ENCODE peak calls at places on chromosomes 2 and 18, in eight cellular contexts. Z is PC-9, T is HepG2, J is psoas muscle, W is RWPE2, M is GM06990, K is OCI-LY7, F is right lobe of liver. P is an unnamed sample. For H3K36me3, the result is how much of the 10 kb centered on the place peaks cover.

GRCh38 chr2:9145109-9145751 is 61.4 kb upstream of the ASAP2 start:
- DNase-seq in Z (peak), T (no peak), J (no peak), W (no peak), M (no peak), K (no peak), F (no peak), P (peak)

GRCh38 chr2:239171643-239172042 is 229.2 kb downstream of the HDAC4 start:
- DNase-seq in Z (no peak), T (no peak), J (no peak), W (no peak), M (no peak), K (no peak), F (no peak), P (no peak)

GRCh38 chr2:108968619-108969018 is 20.4 kb downstream of the EDAR start:
- DNase-seq in Z (peak), T (no peak), J (no peak), W (no peak), M (no peak), K (no peak), F (peak), P (no peak)

GRCh38 chr2:207215300-207215699 is 49.6 kb upstream of the KLF7 start:
- DNase-seq in Z (no peak), T (no peak), J (no peak), W (no peak), M (no peak), K (no peak), F (no peak), P (no peak)

GRCh38 chr2:96924775-96925747 is 55.2 kb upstream of the SEMA4C start:
- DNase-seq in Z (no peak), T (no peak), J (no peak), W (no peak), M (no peak), K (no peak), F (no peak), P (no peak)

GRCh38 chr2:163551974-163552373 is 183.8 kb downstream of the FIGN start:
- DNase-seq in Z (no peak), T (no peak), J (no peak), W (no peak), M (no peak), K (no peak), F (no peak), P (no peak)

GRCh38 chr2:218152777-218153176 is 14.0 kb downstream of the CXCR1 start:
- DNase-seq in Z (peak), T (no peak), J (no peak), W (peak), M (no peak), K (no peak), F (no peak), P (no peak)

GRCh38 chr2:109261906-109262631 is 133.1 kb downstream of the SH3RF3 start:
- DNase-seq in Z (no peak), T (no peak), J (no peak), W (no peak), M (no peak), K (no peak), F (no peak), P (no peak)

GRCh38 chr2:46229134-46230063 is 67.8 kb upstream of the EPAS1 start:
- DNase-seq in Z (no peak), T (peak), J (no peak), W (no peak), M (peak), K (no peak), F (no peak), P (no peak)

GRCh38 chr2:235514627-235515363 is 21.0 kb downstream of the AGAP1 start:
- DNase-seq in Z (no peak), T (peak), J (no peak), W (peak), M (no peak), K (no peak), F (peak), P (no peak)

DNA sequence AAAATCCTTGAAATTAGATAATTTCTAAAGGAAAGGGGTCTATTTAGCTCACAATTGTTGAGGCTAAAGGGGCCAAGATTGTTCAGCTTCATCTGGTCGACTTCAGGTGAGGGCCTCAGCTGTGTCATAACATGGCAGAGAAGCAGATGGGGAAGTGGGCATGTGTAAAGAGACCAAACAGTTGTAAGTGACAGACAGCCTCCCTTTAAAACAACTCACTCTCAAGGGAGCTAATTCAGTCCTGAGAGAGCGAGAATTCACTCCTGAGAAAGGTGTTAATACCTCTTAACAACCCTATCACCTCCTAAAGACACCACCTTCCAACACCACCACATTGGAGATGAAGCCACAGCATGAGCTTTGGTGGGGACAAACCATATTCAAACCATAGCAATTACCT is 62.4 kb downstream of the KCMF1 start:
- DNase-seq in Z (no peak), T (no peak), J (no peak), W (no peak), M (no peak), K (no peak), F (no peak), P (no peak)
- H3K36me3 ChIP-seq in Z (under half), T (half or more), J (half or more), W (half or more), M (under half), K (half or more), F (under half), P (under half)

DNA sequence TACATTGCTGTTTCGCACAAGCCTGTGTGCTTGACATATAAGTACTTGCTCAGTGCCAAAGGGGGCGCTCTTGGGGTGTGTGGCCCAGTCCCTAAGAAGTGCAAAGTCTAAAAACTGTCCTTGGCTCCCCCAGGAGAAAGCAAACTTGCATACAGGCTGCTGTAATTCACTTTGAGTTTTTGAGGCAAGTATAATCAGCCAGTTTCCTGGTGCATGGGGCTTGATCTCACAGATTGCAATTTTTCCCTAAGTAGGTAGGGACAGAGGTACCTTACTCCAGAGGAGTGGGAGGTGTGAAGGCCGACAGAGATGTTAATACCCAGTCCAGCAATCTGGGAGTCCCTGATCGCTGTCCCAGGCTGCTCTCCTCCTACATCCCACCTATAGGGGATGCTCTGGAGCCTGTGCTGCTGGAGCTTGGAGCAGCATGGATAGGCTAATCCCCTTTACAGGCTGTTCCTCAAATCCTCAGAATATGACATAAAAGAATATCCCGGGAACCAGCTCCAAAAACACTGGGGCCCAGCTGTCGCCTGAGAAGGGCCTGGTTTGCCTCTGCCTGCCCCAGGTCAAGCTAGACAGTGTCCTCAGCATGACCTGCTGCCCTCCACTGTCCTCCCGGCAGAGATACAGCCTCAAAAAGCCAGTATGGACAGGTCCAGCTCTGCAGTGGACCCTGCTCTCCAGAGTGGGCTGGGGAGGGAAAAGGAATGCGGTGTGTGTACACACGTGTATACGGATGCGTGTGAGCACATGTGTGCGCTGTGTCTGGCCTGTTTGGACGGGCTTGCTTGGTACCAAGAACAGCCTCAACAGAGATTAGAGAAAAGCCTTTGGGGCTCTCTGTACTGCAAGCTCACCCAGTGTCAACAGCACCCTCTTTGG is 136.6 kb upstream of the HAAO start:
- DNase-seq in Z (no peak), T (peak), J (no peak), W (no peak), M (no peak), K (peak), F (peak), P (no peak)
- TF ChIP-seq CTCF in Z (peak), T (peak), J (no peak), W (peak), M (no peak), K (peak), F (no peak), P (peak)

DNA sequence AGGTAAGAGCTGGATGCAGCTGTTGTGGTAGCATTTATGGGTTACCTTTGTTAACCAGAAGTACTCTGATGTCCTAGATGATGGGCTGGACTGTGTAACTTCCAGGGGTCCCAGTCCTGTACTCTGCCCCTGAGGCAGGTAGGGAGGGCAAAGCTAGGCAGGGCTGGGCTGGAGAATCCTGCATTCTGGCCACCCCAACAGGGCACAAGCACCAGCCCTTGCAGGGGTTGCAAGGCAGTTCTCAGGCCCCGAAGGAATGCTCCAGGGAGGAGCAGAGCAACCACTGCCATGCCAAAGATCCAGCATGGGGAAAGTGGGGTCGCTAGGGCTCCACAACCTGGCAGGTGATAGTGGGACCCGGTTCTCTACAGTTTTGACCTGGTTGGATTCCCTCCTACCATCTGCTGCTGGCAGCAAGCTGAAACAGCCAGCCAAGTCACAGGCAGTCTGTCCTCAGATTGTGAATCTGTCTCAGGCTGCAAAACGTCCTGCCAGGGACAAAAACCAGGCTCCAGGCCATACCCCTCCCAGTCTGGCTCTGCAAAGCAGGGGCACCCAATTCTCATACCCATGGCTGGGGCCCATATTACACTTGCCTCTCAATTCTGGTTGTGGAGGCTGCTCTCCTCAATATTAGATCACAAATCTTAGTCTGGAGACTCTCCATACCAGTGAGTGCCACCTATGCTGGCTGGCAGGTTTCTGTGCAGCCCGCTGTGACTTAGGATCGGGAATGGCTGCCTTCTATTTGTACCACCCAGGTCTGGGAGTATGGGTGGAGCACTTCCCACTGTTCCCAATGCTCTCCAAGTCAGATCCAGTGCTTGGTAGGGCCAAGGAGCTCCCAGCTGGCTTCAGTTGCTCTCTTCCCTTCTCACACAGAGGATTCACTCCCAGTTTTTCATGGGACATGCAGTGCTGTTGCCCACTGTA is 61.1 kb downstream of the SMCHD1 start:
- DNase-seq in Z (no peak), T (no peak), J (peak), W (no peak), M (no peak), K (no peak), F (no peak), P (no peak)
- H3K36me3 ChIP-seq in Z (under half), T (half or more), J (half or more), W (half or more), M (under half), K (half or more), F (under half), P (under half)

GRCh38 chr2:158095912-158096311 is 5.8 kb upstream of the UPP2 start:
- DNase-seq in Z (no peak), T (peak), J (no peak), W (no peak), M (no peak), K (no peak), F (no peak), P (no peak)
- TF ChIP-seq CTCF in Z (no peak), T (peak), J (no peak), W (no peak), M (no peak), K (no peak), F (peak), P (no peak)

DNA sequence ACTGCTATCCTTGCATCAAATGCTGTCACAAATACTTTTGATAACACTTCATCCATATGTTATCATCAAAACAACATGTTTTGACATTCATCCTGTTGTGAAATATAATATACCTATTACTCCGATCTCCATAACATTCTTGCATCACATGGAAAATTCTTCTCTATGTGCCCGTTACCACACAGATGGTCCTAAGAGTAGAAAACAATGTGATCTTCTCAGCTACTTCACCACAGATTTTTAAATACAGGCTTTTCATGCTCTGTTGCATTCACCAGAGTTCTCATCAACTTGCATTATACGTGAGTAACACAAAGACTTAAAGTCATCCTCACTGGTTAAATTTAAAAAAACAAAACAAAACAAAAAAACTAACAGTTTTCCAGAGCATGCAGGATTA is 1603.3 kb upstream of the ZEB2 start:
- DNase-seq in Z (no peak), T (no peak), J (no peak), W (no peak), M (no peak), K (no peak), F (no peak), P (no peak)
- H3K36me3 ChIP-seq in Z (under half), T (under half), J (under half), W (under half), M (under half), K (under half), F (under half), P (under half)

GRCh38 chr18:44899832-44900231 is 219.1 kb downstream of the SETBP1 start:
- DNase-seq in Z (no peak), T (no peak), J (no peak), W (no peak), M (no peak), K (no peak), F (no peak), P (no peak)
- TF ChIP-seq CTCF in Z (peak), T (no peak), J (no peak), W (no peak), M (no peak), K (peak), F (no peak), P (no peak)

DNA sequence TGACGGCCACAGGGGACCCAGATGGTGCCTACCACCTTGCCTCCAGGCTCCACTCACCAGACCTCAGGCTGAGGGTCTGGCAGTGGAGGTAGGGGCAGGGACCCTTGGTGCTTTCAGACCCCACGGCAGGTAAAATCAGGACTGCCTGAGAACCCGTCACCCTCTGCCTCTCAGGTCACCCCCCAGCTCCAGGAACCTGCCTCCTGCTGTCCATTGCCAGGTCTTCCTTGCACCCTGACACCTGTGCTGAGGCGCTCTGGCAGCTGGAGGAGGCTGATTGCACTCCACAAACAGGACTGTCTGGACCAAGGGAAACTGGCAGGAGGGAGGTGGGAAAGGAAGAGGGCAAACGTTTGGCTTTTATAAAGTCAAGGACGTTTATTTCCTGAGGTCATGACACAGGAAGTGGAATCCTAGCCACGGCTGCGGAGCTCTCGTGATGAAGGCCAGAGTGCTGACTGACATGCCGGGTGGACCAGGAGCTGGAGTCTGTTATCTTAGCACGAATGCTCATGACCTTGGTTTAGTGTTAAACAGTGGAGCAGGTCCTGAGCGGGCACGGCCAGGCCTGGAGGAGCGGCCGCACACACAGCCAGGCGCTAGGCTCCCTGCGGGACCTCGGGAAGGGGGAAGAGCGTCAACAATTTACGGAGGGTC is 40.5 kb downstream of the ANO7 start:
- DNase-seq in Z (no peak), T (peak), J (no peak), W (no peak), M (no peak), K (no peak), F (no peak), P (no peak)
- H3K36me3 ChIP-seq in Z (under half), T (half or more), J (half or more), W (half or more), M (half or more), K (half or more), F (under half), P (half or more)

DNA sequence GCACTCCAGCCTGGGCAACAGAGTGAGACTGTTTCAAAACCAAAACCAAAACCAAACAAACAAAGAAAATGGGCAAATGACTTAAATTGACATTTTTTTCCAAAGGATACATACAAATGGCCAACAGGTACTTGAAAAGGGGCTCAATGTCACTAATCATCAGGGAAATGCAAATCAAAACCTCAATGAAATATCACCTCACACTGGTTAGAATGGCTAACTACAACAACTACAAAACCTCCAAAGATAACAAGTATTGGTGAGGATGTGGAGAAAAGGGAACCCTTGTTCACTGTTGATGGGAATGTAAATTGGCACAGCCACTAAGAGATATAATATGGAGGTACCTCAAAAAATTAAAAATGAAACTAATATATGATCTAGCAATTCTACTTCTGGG is 213.2 kb upstream of the HS6ST1 start:
- DNase-seq in Z (no peak), T (no peak), J (no peak), W (no peak), M (no peak), K (no peak), F (no peak), P (no peak)
- TF ChIP-seq CTCF in Z (peak), T (peak), J (no peak), W (peak), M (peak), K (peak), F (peak), P (peak)

DNA sequence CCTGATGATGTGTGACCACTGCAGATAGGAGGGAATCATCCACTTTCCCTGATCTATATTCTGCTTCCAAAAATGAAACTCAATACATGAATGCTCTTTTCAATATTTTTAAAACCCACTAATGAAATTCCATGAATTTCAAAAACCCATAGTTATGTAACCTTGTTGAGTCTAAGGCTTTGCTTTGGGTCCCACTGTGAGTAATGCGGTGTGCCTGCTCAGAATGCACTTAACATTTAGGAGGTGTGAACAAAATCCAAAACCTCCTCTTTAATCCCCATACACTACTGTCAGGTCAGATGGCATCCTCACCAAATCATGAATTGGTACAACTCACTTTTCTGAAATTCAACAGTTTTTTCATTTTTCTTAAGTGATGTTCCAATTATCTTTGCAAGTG is 50.4 kb downstream of the CCDC93 start:
- DNase-seq in Z (no peak), T (no peak), J (no peak), W (no peak), M (no peak), K (no peak), F (no peak), P (no peak)
- H3K36me3 ChIP-seq in Z (under half), T (half or more), J (half or more), W (half or more), M (under half), K (half or more), F (under half), P (under half)

DNA sequence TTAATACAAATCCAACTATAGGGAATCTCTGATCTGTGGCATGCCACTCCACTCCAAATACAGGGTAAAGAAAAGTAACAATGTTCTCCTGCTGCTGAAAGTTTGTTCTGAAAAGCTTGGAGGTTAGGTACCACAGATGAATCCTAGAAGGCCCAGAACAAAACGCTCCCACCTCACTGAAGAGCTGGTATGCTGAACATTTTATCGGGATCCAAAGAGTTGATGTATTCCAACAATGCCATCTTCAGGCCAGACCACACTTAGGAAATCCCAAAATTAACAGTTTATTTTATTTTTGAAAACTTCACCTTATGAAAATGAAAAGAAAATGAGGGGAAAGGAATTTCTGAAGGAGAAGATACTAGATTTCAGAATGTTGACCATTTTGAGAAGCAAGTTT is 145.1 kb upstream of the CDH19 start:
- DNase-seq in Z (no peak), T (peak), J (no peak), W (no peak), M (no peak), K (no peak), F (no peak), P (no peak)
- TF ChIP-seq CTCF in Z (no peak), T (peak), J (no peak), W (peak), M (no peak), K (no peak), F (peak), P (no peak)